ENCODE peak calls at places on chromosomes 6 and 20, in five cellular contexts. A, E, B, F and L are unnamed samples.

GRCh38 chr6:41818271-41819054 is 31.0 kb downstream of the TOMM6 start:
- DNase-seq in A (no peak), E (no peak), B (no peak), F (peak), L (no peak)

GRCh38 chr6:54193560-54193959 is 82.3 kb downstream of the MLIP start:
- DNase-seq in A (no peak), E (no peak), B (no peak), F (no peak), L (no peak)

GRCh38 chr6:83488861-83489260 is 23.5 kb upstream of the PRSS35 start:
- DNase-seq in A (no peak), E (no peak), B (no peak), F (no peak), L (no peak)

GRCh38 chr6:133359256-133359655 is 118.1 kb downstream of the EYA4 start:
- DNase-seq in A (no peak), E (no peak), B (no peak), F (peak), L (no peak)

GRCh38 chr6:3061501-3061941 is 6.8 kb upstream of the RIPK1 start:
- DNase-seq in A (no peak), E (no peak), B (no peak), F (peak), L (peak)

GRCh38 chr20:59122377-59122932 is 41.2 kb upstream of the ZNF831 start:
- DNase-seq in A (no peak), E (no peak), B (peak), F (no peak), L (no peak)

GRCh38 chr6:157774153-157775135 is 48.6 kb upstream of the SNX9 start:
- DNase-seq in A (no peak), E (no peak), B (peak), F (no peak), L (peak)

GRCh38 chr20:20235681-20236080 is 132.2 kb upstream of the INSM1 start:
- DNase-seq in A (no peak), E (no peak), B (no peak), F (no peak), L (no peak)

GRCh38 chr6:149862901-149863595 is 1.1 kb downstream of the LRP11 start:
- DNase-seq in A (peak), E (peak), B (peak), F (peak), L (peak)

GRCh38 chr6:90720404-90720803 is 133.5 kb upstream of the MAP3K7 start:
- DNase-seq in A (no peak), E (no peak), B (no peak), F (no peak), L (no peak)

GRCh38 chr6:63640062-63640461 is 4.5 kb downstream of the PHF3 start:
- DNase-seq in A (no peak), E (no peak), B (no peak), F (peak), L (peak)

GRCh38 chr6:29941476-29941875 is 856 bp upstream of the HLA-A start:
- DNase-seq in A (no peak), E (no peak), B (no peak), F (peak), L (peak)

GRCh38 chr20:57880155-57880648 is 170.4 kb upstream of the PMEPA1 start:
- DNase-seq in A (no peak), E (peak), B (no peak), F (no peak), L (no peak)

GRCh38 chr6:53325785-53326184 is 23.0 kb downstream of the ELOVL5 start:
- DNase-seq in A (no peak), E (no peak), B (no peak), F (no peak), L (peak)

GRCh38 chr6:31578461-31579118 is 3.2 kb downstream of the TNF start:
- DNase-seq in A (no peak), E (no peak), B (no peak), F (no peak), L (no peak)

GRCh38 chr6:31578058-31578457 is 2.7 kb downstream of the TNF start:
- DNase-seq in A (no peak), E (no peak), B (no peak), F (no peak), L (no peak)

GRCh38 chr6:31575335-31575901 is at the start of gene TNF:
- DNase-seq in A (no peak), E (peak), B (no peak), F (no peak), L (no peak)

GRCh38 chr6:31575952-31576684 is 753 bp downstream of the TNF start:
- DNase-seq in A (no peak), E (no peak), B (no peak), F (no peak), L (no peak)

GRCh38 chr6:31576897-31577341 is 1.6 kb downstream of the TNF start:
- DNase-seq in A (no peak), E (no peak), B (no peak), F (no peak), L (no peak)
- H3K4me3 ChIP-seq in A (no peak), E (no peak), B (no peak), F (no peak), L (no peak)

DNA sequence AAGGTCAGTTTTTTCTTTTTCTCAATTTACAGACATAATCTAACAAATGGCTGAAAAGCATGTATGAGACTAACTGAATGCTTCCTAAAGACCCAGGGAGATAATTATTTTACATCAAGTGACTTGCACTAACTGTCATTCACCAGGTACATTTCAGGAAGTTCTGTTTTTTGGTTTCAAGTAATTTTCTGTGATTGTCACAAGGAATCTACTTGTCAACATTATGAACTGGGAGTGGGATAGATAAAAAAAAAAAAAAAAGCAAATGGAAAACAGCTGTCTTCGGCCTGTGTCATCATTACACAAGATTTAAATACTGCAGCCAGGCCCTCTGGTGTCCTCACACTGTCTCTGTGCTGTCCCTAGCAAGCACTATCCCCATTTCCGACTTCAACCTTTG is 379.0 kb upstream of the HTR1E start:
- DNase-seq in A (no peak), E (no peak), B (no peak), F (no peak), L (no peak)
- TF ChIP-seq CTCF in A (no peak), E (no peak), B (no peak), F (no peak), L (no peak)

DNA sequence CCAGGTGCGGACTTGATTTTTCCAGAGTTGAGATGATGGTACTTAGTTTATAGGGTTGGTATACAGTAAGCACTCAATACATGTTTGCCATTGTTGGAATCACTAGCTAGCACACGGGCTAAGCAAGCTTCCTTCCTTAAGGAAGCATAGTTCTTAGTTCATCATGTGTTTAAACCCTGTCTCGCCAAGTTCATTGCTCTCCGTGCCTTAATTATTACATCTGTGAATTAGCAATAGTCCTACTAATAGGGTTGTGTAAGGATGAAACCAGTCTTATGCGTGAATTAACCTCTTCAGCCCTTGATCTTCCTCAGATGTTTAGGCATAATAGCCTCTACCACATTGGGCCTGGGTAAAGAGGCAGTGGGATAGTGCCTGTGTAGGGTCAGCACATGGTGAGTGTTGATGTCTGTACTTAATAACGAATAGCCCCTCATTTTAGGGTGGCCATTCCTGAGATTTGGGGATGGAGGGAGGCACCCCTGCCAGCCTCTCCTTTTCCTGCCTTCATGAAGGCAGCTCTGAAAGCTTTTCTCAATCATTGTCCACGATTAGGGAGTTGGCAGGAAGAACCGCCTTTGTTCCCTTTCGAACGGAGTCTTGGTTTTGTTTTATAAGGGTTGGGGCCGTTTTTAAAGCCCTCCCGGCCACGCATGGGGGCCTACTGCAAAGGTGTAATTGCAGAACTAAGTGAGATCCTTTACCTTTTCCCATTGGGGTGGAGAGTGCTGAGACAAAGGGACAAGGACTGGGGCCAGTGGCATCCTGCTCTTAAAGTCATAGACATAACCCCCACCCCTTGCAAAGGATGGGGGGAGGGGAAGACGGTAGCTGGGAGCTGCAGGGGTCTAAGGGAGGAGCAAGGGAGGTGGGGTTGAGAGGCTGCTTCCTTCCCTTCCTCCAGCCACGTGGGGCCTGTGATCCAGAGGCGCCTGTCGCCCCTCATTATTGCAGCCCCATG is 2.1 kb downstream of the DNMT3B start:
- DNase-seq in A (no peak), E (no peak), B (peak), F (no peak), L (no peak)
- H3K4me3 ChIP-seq in A (no peak), E (no peak), B (peak), F (no peak), L (no peak)

DNA sequence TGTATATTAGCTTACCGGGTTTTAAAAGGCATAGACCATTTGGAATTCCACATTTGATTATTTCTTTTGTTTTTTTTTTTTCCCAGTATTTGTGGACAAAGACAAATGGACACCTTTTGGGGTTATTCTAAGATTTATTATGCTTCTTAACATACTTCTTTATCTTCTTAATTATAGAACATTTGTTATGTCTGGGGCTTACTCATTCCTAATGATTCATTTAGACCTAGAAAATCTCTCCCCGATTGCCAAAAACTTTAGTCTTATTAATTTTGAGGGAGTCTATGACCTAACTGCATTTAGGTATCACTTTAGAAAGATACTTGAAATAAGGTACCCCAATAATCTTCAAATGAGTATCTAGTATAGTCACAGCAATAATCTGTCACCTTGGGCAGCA is 170.7 kb upstream of the PREP start:
- DNase-seq in A (no peak), E (no peak), B (no peak), F (no peak), L (peak)
- TF ChIP-seq CTCF in A (no peak), E (no peak), B (no peak), F (no peak), L (no peak)

GRCh38 chr20:34293119-34293518 is 10.0 kb downstream of the AHCY start:
- DNase-seq in A (no peak), E (no peak), B (no peak), F (no peak), L (no peak)
- H3K4me3 ChIP-seq in A (no peak), E (no peak), B (no peak), F (no peak), L (no peak)

DNA sequence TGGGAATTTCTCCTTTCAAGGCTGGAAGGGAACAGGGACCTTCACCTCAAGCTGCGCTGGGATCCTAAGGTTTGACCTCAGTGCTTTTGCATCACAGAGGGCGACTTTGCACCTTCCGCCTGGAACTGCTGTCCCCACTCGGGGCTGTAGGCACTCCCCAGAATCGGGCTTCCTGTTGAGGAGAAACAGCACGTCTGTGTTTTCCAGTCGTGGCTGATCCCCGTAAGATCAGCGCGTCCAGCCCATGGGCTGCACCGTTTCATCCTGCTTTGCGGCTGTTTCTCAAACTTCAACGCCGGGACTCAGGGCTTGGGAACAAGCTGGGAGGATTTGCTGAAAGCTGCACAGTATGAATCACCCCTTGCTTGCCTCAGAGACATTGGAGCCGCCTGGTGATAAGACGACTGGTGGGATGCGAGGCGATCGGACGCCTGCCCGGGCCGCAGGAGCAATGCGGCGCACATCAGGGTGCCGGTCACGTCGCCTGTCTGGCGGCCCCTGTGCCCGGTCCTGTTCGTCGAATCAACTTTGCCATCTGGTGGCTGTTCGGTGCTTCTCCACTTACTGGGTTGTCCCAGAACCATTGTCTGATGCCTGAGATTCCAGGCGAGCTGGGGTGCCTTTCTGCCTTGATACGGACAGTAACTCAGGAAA is 53.6 kb upstream of the FRMD1 start:
- DNase-seq in A (peak), E (peak), B (peak), F (peak), L (peak)
- TF ChIP-seq CTCF in A (no peak), E (peak), B (peak), F (peak), L (peak)

GRCh38 chr6:31272856-31273626 is 1.1 kb upstream of the HLA-C start:
- DNase-seq in A (no peak), E (no peak), B (peak), F (no peak), L (peak)
- H3K4me3 ChIP-seq in A (no peak), E (peak), B (no peak), F (no peak), L (no peak)

GRCh38 chr6:14084388-14084787 is 33.2 kb upstream of the CD83 start:
- DNase-seq in A (no peak), E (no peak), B (no peak), F (no peak), L (no peak)

GRCh38 chr6:14085176-14085787 is 32.3 kb upstream of the CD83 start:
- DNase-seq in A (no peak), E (no peak), B (no peak), F (no peak), L (no peak)

GRCh38 chr6:14082287-14082686 is 35.3 kb upstream of the CD83 start:
- DNase-seq in A (no peak), E (no peak), B (no peak), F (no peak), L (no peak)

GRCh38 chr6:14083262-14083661 is 34.3 kb upstream of the CD83 start:
- DNase-seq in A (no peak), E (no peak), B (no peak), F (no peak), L (no peak)

DNA sequence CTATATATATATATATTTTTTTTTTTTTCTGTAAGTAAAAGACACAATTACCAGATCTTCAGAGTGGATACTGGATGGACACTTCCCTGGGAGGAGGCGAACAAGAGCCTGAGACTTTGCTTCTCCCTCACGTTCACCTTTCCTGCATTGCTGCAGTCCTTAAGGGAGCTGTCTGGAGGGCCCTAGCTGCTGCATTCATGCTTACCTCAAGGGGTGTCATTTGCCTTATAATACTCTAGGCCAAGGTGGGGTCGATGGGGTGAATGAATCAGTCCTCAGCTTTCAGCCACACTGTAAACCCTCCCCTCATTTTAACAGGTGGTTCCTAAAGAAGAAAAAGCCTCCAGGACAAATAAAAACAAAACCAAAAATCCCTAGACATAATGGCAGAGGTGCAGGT is 34.8 kb upstream of the CD83 start:
- DNase-seq in A (no peak), E (no peak), B (no peak), F (no peak), L (no peak)
- TF ChIP-seq CTCF in A (no peak), E (no peak), B (no peak), F (no peak), L (no peak)

GRCh38 chr6:111591370-111591900 is 14.2 kb downstream of the TRAF3IP2 start:
- DNase-seq in A (peak), E (peak), B (no peak), F (peak), L (peak)

GRCh38 chr6:111593516-111593824 is 12.2 kb downstream of the TRAF3IP2 start:
- DNase-seq in A (no peak), E (no peak), B (no peak), F (no peak), L (no peak)

GRCh38 chr6:111590209-111590955 is 15.3 kb downstream of the TRAF3IP2 start:
- DNase-seq in A (no peak), E (no peak), B (no peak), F (peak), L (no peak)

GRCh38 chr6:111592726-111593515 is 12.8 kb downstream of the TRAF3IP2 start:
- DNase-seq in A (no peak), E (no peak), B (peak), F (no peak), L (no peak)

GRCh38 chr6:111591901-111592461 is 13.7 kb downstream of the TRAF3IP2 start:
- DNase-seq in A (no peak), E (no peak), B (no peak), F (no peak), L (peak)
- H3K4me3 ChIP-seq in A (no peak), E (no peak), B (no peak), F (no peak), L (no peak)

DNA sequence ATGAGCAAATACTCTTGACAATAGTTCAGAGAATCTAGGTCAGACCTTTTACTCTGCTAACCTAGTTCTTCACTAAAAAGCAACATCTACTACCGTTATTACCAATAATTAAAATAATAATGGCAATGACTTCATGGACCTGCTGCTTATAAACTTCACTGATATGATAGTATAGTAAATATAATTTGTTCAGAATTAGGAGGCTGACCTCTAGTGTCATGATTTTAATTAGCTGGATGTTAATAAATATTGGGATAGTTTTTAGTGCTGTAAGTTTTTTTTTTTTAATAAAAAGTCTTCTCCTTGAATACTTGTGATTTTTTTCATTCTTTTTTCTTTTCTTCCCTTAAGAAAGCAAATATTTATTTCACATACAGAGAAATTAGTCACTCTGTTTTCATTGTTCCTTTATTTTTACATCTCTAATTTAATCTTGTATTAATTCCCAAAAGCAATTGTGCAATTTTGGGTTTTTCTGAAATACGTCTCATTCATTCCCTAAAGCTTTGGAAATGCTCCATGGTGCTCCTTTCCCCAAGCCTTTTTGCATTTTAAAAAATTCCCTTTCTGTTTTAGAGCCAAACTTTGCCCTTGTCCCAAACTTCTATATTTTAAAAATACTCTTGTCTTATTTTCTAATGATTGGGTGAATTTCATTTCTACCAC is 46.6 kb upstream of the UST start:
- DNase-seq in A (no peak), E (no peak), B (no peak), F (peak), L (peak)
- TF ChIP-seq CTCF in A (no peak), E (no peak), B (no peak), F (no peak), L (no peak)